ENCODE peak calls at places on chromosomes 16 and 17, in seven cellular contexts. One of them, this sample, is unnamed.

GRCh38 chr17:47851764-47852112 is 775 bp upstream of the SP6 start:
- DNase-seq in dorsolateral prefrontal cortex: no peak
- DNase-seq in Daoy: no peak
- DNase-seq in globus pallidus: no peak
- DNase-seq in activated CD4-positive, alpha-beta T cell treated with anti-CD3 and anti-CD28 coated beads for 48 hours: no peak
- DNase-seq in prostate gland: no peak
- DNase-seq in sigmoid colon: no peak
- DNase-seq in this sample: no peak

GRCh38 chr17:63423251-63423950 is 22.7 kb downstream of the CYB561 start:
- DNase-seq in Daoy: no peak
- DNase-seq in sigmoid colon: no peak
- DNase-seq in globus pallidus: peak
- DNase-seq in prostate gland: no peak
- DNase-seq in dorsolateral prefrontal cortex: no peak
- DNase-seq in activated CD4-positive, alpha-beta T cell treated with anti-CD3 and anti-CD28 coated beads for 48 hours: no peak
- DNase-seq in this sample: no peak

GRCh38 chr17:40886090-40886489 is 1.0 kb upstream of the KRT20 start:
- DNase-seq in dorsolateral prefrontal cortex: no peak
- DNase-seq in prostate gland: no peak
- DNase-seq in sigmoid colon: no peak
- DNase-seq in activated CD4-positive, alpha-beta T cell treated with anti-CD3 and anti-CD28 coated beads for 48 hours: no peak
- DNase-seq in Daoy: peak
- DNase-seq in globus pallidus: no peak
- DNase-seq in this sample: no peak

GRCh38 chr16:21946889-21947635 is 6.1 kb upstream of the UQCRC2 start:
- DNase-seq in dorsolateral prefrontal cortex: no peak
- DNase-seq in Daoy: no peak
- DNase-seq in activated CD4-positive, alpha-beta T cell treated with anti-CD3 and anti-CD28 coated beads for 48 hours: peak
- DNase-seq in sigmoid colon: no peak
- DNase-seq in prostate gland: no peak
- DNase-seq in globus pallidus: no peak
- DNase-seq in this sample: no peak

GRCh38 chr16:4477966-4478365 is 1.8 kb downstream of the HMOX2 start:
- DNase-seq in Daoy: peak
- DNase-seq in globus pallidus: peak
- DNase-seq in activated CD4-positive, alpha-beta T cell treated with anti-CD3 and anti-CD28 coated beads for 48 hours: no peak
- DNase-seq in dorsolateral prefrontal cortex: no peak
- DNase-seq in sigmoid colon: no peak
- DNase-seq in prostate gland: no peak
- DNase-seq in this sample: peak

GRCh38 chr17:70158180-70158579 is 11.2 kb upstream of the KCNJ2 start:
- DNase-seq in prostate gland: no peak
- DNase-seq in sigmoid colon: no peak
- DNase-seq in activated CD4-positive, alpha-beta T cell treated with anti-CD3 and anti-CD28 coated beads for 48 hours: no peak
- DNase-seq in Daoy: no peak
- DNase-seq in dorsolateral prefrontal cortex: no peak
- DNase-seq in globus pallidus: no peak
- DNase-seq in this sample: no peak

GRCh38 chr17:21246698-21247097 is 6.5 kb downstream of the NATD1 start:
- DNase-seq in globus pallidus: no peak
- DNase-seq in dorsolateral prefrontal cortex: no peak
- DNase-seq in activated CD4-positive, alpha-beta T cell treated with anti-CD3 and anti-CD28 coated beads for 48 hours: no peak
- DNase-seq in sigmoid colon: no peak
- DNase-seq in Daoy: no peak
- DNase-seq in prostate gland: no peak
- DNase-seq in this sample: no peak

GRCh38 chr17:7440113-7440822 is 956 bp downstream of the FGF11 start:
- DNase-seq in activated CD4-positive, alpha-beta T cell treated with anti-CD3 and anti-CD28 coated beads for 48 hours: peak
- DNase-seq in prostate gland: peak
- DNase-seq in globus pallidus: no peak
- DNase-seq in dorsolateral prefrontal cortex: no peak
- DNase-seq in Daoy: peak
- DNase-seq in sigmoid colon: peak
- DNase-seq in this sample: peak

GRCh38 chr17:79461041-79461440 is 149.8 kb downstream of the RBFOX3 start:
- DNase-seq in prostate gland: no peak
- DNase-seq in sigmoid colon: no peak
- DNase-seq in Daoy: peak
- DNase-seq in globus pallidus: no peak
- DNase-seq in activated CD4-positive, alpha-beta T cell treated with anti-CD3 and anti-CD28 coated beads for 48 hours: no peak
- DNase-seq in dorsolateral prefrontal cortex: no peak
- DNase-seq in this sample: no peak

GRCh38 chr16:52393448-52393847 is 153.5 kb downstream of the TOX3 start:
- DNase-seq in globus pallidus: no peak
- DNase-seq in Daoy: no peak
- DNase-seq in dorsolateral prefrontal cortex: no peak
- DNase-seq in prostate gland: no peak
- DNase-seq in activated CD4-positive, alpha-beta T cell treated with anti-CD3 and anti-CD28 coated beads for 48 hours: no peak
- DNase-seq in sigmoid colon: no peak
- DNase-seq in this sample: no peak

GRCh38 chr16:57952909-57953308 is 18.0 kb downstream of the CNGB1 start:
- DNase-seq in Daoy: no peak
- DNase-seq in prostate gland: no peak
- DNase-seq in dorsolateral prefrontal cortex: no peak
- DNase-seq in globus pallidus: no peak
- DNase-seq in activated CD4-positive, alpha-beta T cell treated with anti-CD3 and anti-CD28 coated beads for 48 hours: no peak
- DNase-seq in sigmoid colon: no peak
- DNase-seq in this sample: no peak